ENCODE peak calls at places on chromosomes 13 and 19, in four cellular contexts. Y, P, L and O are unnamed samples.

GRCh38 chr13:114149774-114150740 is 17.6 kb upstream of the RASA3 start:
- DNase-seq in Y (no peak), P (no peak), L (no peak), O (no peak)

GRCh38 chr19:35959040-35959967 is 23.1 kb downstream of the LRFN3 start:
- DNase-seq in Y (no peak), P (peak; percentile 36), L (no peak), O (no peak)

GRCh38 chr13:95624020-95624419 is 20.5 kb downstream of the DZIP1 start:
- DNase-seq in Y (no peak), P (no peak), L (peak; percentile 64), O (peak; percentile 43)

GRCh38 chr19:13060233-13060963 is 42.3 kb downstream of the LYL1 start:
- DNase-seq in Y (peak; percentile 70), P (peak; percentile 83), L (no peak), O (no peak)

GRCh38 chr13:109131698-109132257 is 502.4 kb downstream of the MYO16 start:
- DNase-seq in Y (no peak), P (peak; percentile 46), L (peak; percentile 21), O (no peak)

GRCh38 chr13:51412431-51412830 is 40.4 kb downstream of the INTS6 start:
- DNase-seq in Y (no peak), P (no peak), L (no peak), O (no peak)

GRCh38 chr19:2983351-2984195 is 6.2 kb downstream of the TLE6 start:
- DNase-seq in Y (peak; percentile 62), P (peak; percentile 83), L (peak; percentile 7), O (no peak)

GRCh38 chr13:20703785-20704458 is 423 bp downstream of the IL17D start:
- DNase-seq in Y (peak; percentile 77), P (peak; percentile 81), L (peak; percentile 82), O (peak; percentile 82)

GRCh38 chr19:45908956-45909355 is 5.6 kb downstream of the NANOS2 start:
- DNase-seq in Y (no peak), P (no peak), L (peak; percentile 30), O (no peak)

GRCh38 chr19:541699-542098 is 2.2 kb upstream of the GZMM start:
- DNase-seq in Y (no peak), P (no peak), L (no peak), O (no peak)
- TF ChIP-seq POLR2A in Y (no peak), P (no peak), L (no peak), O (no peak)

GRCh38 chr19:50490991-50491472 is 14.4 kb upstream of the GARIN5A start:
- DNase-seq in Y (no peak), P (peak; percentile 28), L (no peak), O (no peak)

GRCh38 chr19:50493171-50493570 is 16.5 kb upstream of the GARIN5A start:
- DNase-seq in Y (no peak), P (peak; percentile 29), L (no peak), O (no peak)

GRCh38 chr19:50494186-50495019 is 16.6 kb downstream of the JOSD2 start:
- DNase-seq in Y (no peak), P (peak; percentile 41), L (no peak), O (no peak)

GRCh38 chr19:50490411-50490811 is 13.8 kb upstream of the GARIN5A start:
- DNase-seq in Y (no peak), P (peak; percentile 22), L (no peak), O (no peak)

GRCh38 chr19:50492303-50493052 is 15.8 kb upstream of the GARIN5A start:
- DNase-seq in Y (no peak), P (peak; percentile 29), L (no peak), O (no peak)
- TF ChIP-seq POLR2A in Y (no peak), P (no peak), L (no peak), O (no peak)

DNA sequence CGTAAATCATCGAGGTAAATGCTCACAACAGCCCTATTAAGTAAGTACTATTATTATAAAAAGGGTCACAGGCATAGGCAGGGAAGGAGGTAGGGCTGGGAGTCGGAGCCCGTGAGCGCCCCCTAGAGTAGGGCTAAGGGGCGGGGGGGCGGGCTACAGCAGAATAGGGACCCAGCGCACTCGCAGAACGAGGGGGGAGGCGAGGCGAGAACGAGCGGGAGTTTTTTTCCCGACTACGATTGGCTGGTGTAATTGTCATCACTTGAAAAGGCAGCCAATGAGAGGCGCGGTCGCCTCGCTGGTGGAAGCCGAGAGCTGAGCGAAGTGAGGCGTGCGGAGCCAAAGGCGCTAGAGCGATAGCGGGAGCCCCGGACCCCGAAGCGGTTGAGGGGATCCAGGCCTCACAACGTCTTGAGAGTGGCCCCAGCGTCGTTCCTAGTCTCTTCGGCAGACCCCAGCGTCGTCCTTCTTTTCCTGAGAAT is 24.2 kb downstream of the KEAP1 start:
- DNase-seq in Y (peak; percentile 90), P (peak; percentile 94), L (peak; percentile 82), O (peak; percentile 95)
- TF ChIP-seq POLR2A in Y (peak; percentile 27), P (peak; percentile 44), L (no peak), O (peak; percentile 27)

DNA sequence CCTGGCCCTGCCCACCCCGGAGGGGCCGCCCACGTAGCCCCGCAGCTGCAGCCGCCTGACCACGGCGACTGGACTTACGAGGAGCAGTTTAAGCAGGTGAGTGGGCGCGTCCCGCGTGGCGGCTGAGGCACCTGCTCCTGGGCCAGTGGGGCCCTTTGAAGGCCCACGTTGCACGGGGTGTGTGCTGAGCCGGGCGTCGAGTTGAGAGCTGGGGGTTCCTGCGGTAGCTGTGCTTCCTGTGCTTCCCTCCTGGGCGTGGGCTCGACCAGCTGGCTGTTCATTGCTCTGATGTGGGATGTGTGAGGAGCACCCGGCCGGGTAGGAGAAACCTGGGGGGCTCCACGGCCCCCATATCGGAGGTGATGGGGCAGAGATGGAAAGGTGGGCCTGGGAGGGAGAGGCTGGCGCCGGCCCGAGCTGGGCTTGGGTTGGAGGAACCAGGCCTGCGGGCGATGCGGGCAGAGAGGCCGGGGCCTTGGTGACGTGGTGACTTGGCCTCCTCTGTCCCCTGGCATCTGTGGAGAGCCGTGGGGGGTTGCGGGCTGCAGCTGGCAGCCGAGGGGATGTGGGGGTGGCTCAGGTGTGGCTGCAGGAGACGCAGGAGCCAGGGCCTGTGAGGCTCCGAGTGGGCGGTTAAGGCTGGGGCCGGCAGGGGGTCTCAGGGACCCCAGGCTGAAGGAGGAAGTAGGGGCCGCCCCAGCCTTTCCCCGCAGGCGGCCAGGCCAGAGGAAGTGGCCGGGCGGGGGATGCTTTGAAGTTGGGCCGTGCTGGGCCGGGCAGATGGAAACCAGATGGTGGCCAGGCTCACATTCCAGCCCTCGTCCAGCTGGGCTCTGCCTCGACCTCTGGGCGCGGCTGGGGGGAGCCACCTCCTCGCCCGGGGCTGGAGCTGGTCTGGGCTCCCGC is 7.1 kb downstream of the ARID3A start:
- DNase-seq in Y (peak; percentile 83), P (peak; percentile 92), L (peak; percentile 94), O (no peak)
- TF ChIP-seq POLR2A in Y (no peak), P (no peak), L (no peak), O (no peak)

DNA sequence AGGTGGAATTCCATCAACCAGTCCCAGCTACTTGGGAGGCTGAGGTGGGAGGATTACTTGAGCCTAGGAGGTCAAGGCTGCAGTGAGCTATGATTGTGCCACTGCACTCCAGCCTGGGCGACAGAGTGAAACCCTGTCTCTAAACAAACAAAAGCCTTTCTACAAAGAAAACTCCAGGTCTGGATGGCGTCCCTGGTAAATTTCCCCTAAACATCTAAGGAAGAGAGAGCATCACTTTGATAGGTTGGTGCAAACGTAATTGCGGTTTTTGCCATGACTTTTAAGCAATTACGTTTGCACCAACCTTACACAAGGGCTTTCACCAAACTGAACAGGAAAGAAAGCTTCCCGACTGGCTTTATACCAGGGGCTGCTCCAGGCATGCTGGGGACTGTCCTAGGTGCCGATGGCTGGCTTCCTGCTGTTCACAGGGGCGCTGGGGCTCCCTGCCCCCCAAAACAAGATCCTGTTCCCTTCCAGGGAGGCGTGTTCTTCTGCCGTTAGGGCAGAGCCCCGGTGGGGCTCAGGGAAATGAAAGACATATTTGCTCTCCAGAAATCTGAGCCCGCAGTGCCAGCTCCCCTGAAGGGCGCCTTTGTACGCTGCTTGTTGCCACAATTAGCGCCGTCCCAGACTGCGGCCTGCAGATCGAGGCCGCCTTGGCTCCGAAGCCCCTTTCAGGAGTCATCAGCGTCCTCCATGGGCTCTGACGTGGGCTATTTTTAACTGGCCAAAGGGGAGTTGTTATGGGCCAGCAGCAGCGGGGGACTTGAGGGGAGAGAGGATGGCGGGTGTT is 38.7 kb upstream of the KLF2 start:
- DNase-seq in Y (peak; percentile 55), P (peak; percentile 46), L (no peak), O (no peak)
- TF ChIP-seq POLR2A in Y (no peak), P (peak; percentile 41), L (no peak), O (no peak)

GRCh38 chr19:41320185-41320518 is 10.2 kb downstream of the CCDC97 start:
- DNase-seq in Y (no peak), P (no peak), L (no peak), O (no peak)

GRCh38 chr19:41320568-41320967 is 10.6 kb downstream of the CCDC97 start:
- DNase-seq in Y (no peak), P (no peak), L (no peak), O (no peak)

GRCh38 chr19:41321204-41321599 is 11.2 kb downstream of the CCDC97 start:
- DNase-seq in Y (no peak), P (no peak), L (no peak), O (no peak)

GRCh38 chr19:41318696-41319499 is 8.9 kb downstream of the CCDC97 start:
- DNase-seq in Y (no peak), P (no peak), L (no peak), O (no peak)

DNA sequence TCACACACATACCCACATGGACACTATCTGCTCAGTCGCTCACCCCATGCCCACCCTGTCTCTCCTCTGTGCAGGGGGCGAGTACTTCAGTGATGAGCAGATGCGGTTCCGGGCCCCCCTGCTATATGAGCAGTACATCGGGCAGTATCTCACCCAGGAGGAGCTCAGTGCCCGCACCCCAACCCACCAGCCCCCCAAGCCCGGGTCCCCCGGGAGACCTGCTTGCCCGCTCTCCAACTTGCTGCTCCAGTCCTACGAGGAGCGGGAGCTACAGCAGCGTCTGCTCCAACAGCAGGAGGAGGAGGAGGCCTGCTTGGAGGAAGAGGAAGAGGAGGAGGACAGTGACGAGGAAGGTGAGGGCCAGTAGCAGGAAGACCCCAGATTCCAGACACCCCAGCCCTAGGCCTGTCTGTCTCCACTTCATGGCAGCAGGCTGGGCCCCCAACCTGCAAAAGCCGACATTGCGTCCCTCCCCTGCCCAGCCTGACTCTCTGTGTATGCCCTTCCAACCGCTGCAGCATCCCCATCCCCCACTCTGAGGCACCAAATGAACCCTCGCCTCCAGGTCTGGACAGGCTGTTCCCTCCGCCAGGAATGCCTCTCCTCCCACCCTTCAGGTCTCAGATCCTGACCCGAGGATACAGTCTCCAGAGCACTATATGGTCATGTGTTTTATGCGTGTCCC is 9.7 kb downstream of the CCDC97 start:
- DNase-seq in Y (no peak), P (no peak), L (no peak), O (no peak)
- TF ChIP-seq POLR2A in Y (no peak), P (no peak), L (no peak), O (no peak)